ENCODE peak calls at places on chromosomes 3 and 15, in six cellular contexts. F, U, M, E, Y and T are unnamed samples.

GRCh38 chr3:132675408-132675807 is 15.3 kb downstream of the UBA5 start:
- DNase-seq in M (no peak), Y (no peak), U (no peak), F (no peak), E (no peak), T (no peak)

GRCh38 chr3:187139126-187139894 is at the start of gene RPL39L:
- DNase-seq in Y (peak), U (peak), M (peak), F (peak), E (peak), T (peak)

GRCh38 chr3:193829781-193830180 is 236.8 kb downstream of the OPA1 start:
- DNase-seq in M (no peak), E (peak), F (no peak), U (no peak), Y (no peak), T (peak)

GRCh38 chr3:58469096-58469495 is 22.8 kb upstream of the KCTD6 start:
- DNase-seq in Y (no peak), E (no peak), U (no peak), M (no peak), F (no peak), T (no peak)

GRCh38 chr3:72186485-72186864 is 401.5 kb upstream of the PROK2 start:
- DNase-seq in F (no peak), E (no peak), M (no peak), Y (no peak), U (no peak), T (no peak)

GRCh38 chr15:40906947-40907802 is 12.9 kb downstream of the VPS18 start:
- DNase-seq in F (peak), M (no peak), E (no peak), Y (no peak), U (no peak), T (no peak)

GRCh38 chr3:31968927-31969418 is 12.1 kb downstream of the OSBPL10 start:
- DNase-seq in F (no peak), Y (no peak), U (peak), E (no peak), M (peak), T (no peak)

GRCh38 chr15:75042730-75043508 is 19.5 kb downstream of the PPCDC start:
- DNase-seq in F (peak), Y (no peak), U (peak), M (no peak), E (peak), T (peak)